ENCODE peak calls at places on chromosomes 3 and 15, in eight cellular contexts. One of them, this sample, is unnamed.

GRCh38 chr3:129975332-129976090 is 991 bp downstream of the TRH start:
- DNase-seq in Daoy: no peak
- DNase-seq in omental fat pad: no peak
- DNase-seq in GDM1: no peak
- DNase-seq in activated CD4-positive, alpha-beta T cell treated with anti-CD3 and anti-CD28 coated beads, Interleukin-2, amount 50 U/mL, for 24 hours: no peak
- DNase-seq in kidney tubule cell: no peak
- DNase-seq in astrocyte: no peak
- DNase-seq in NCI-H510A treated with DMSO at 0.1 percent for 48 hours: no peak
- DNase-seq in this sample: no peak

GRCh38 chr15:66115568-66116206 is 137.9 kb downstream of the MEGF11 start:
- DNase-seq in Daoy: no peak
- DNase-seq in omental fat pad: no peak
- DNase-seq in GDM1: no peak
- DNase-seq in activated CD4-positive, alpha-beta T cell treated with anti-CD3 and anti-CD28 coated beads, Interleukin-2, amount 50 U/mL, for 24 hours: no peak
- DNase-seq in kidney tubule cell: no peak
- DNase-seq in astrocyte: no peak
- DNase-seq in NCI-H510A treated with DMSO at 0.1 percent for 48 hours: peak; percentile 49
- DNase-seq in this sample: no peak

GRCh38 chr3:36843065-36844051 is 79.0 kb upstream of the DCLK3 start:
- DNase-seq in Daoy: peak; percentile 26
- DNase-seq in omental fat pad: no peak
- DNase-seq in GDM1: no peak
- DNase-seq in activated CD4-positive, alpha-beta T cell treated with anti-CD3 and anti-CD28 coated beads, Interleukin-2, amount 50 U/mL, for 24 hours: peak; percentile 44
- DNase-seq in kidney tubule cell: peak; percentile 27
- DNase-seq in astrocyte: peak; percentile 9
- DNase-seq in NCI-H510A treated with DMSO at 0.1 percent for 48 hours: no peak
- DNase-seq in this sample: no peak

GRCh38 chr3:37144806-37145205 is 29.6 kb downstream of the LRRFIP2 start:
- DNase-seq in Daoy: no peak
- DNase-seq in omental fat pad: no peak
- DNase-seq in GDM1: no peak
- DNase-seq in activated CD4-positive, alpha-beta T cell treated with anti-CD3 and anti-CD28 coated beads, Interleukin-2, amount 50 U/mL, for 24 hours: no peak
- DNase-seq in kidney tubule cell: peak; percentile 15
- DNase-seq in astrocyte: no peak
- DNase-seq in NCI-H510A treated with DMSO at 0.1 percent for 48 hours: no peak
- DNase-seq in this sample: no peak

GRCh38 chr15:26899658-26900057 is 32.8 kb downstream of the GABRA5 start:
- DNase-seq in Daoy: no peak
- DNase-seq in omental fat pad: no peak
- DNase-seq in GDM1: no peak
- DNase-seq in activated CD4-positive, alpha-beta T cell treated with anti-CD3 and anti-CD28 coated beads, Interleukin-2, amount 50 U/mL, for 24 hours: no peak
- DNase-seq in kidney tubule cell: no peak
- DNase-seq in astrocyte: no peak
- DNase-seq in NCI-H510A treated with DMSO at 0.1 percent for 48 hours: no peak
- DNase-seq in this sample: no peak

GRCh38 chr15:50415752-50416404 is 8.3 kb upstream of the USP8 start:
- DNase-seq in Daoy: no peak
- DNase-seq in omental fat pad: no peak
- DNase-seq in GDM1: no peak
- DNase-seq in activated CD4-positive, alpha-beta T cell treated with anti-CD3 and anti-CD28 coated beads, Interleukin-2, amount 50 U/mL, for 24 hours: no peak
- DNase-seq in kidney tubule cell: no peak
- DNase-seq in astrocyte: peak; percentile 13
- DNase-seq in NCI-H510A treated with DMSO at 0.1 percent for 48 hours: no peak
- DNase-seq in this sample: peak; percentile 41

GRCh38 chr15:52098328-52098727 is 14.2 kb downstream of the BCL2L10 start:
- DNase-seq in Daoy: no peak
- DNase-seq in omental fat pad: no peak
- DNase-seq in GDM1: no peak
- DNase-seq in activated CD4-positive, alpha-beta T cell treated with anti-CD3 and anti-CD28 coated beads, Interleukin-2, amount 50 U/mL, for 24 hours: no peak
- DNase-seq in kidney tubule cell: no peak
- DNase-seq in astrocyte: no peak
- DNase-seq in NCI-H510A treated with DMSO at 0.1 percent for 48 hours: no peak
- DNase-seq in this sample: no peak

GRCh38 chr15:66285462-66286280 is 7.7 kb upstream of the DIS3L start:
- DNase-seq in Daoy: no peak
- DNase-seq in omental fat pad: no peak
- DNase-seq in GDM1: no peak
- DNase-seq in activated CD4-positive, alpha-beta T cell treated with anti-CD3 and anti-CD28 coated beads, Interleukin-2, amount 50 U/mL, for 24 hours: no peak
- DNase-seq in kidney tubule cell: no peak
- DNase-seq in astrocyte: no peak
- DNase-seq in NCI-H510A treated with DMSO at 0.1 percent for 48 hours: no peak
- DNase-seq in this sample: no peak

GRCh38 chr3:98556164-98557130 is 24.7 kb downstream of the GPR15 start:
- DNase-seq in Daoy: peak; percentile 92
- DNase-seq in omental fat pad: no peak
- DNase-seq in GDM1: no peak
- DNase-seq in activated CD4-positive, alpha-beta T cell treated with anti-CD3 and anti-CD28 coated beads, Interleukin-2, amount 50 U/mL, for 24 hours: peak; percentile 79
- DNase-seq in kidney tubule cell: no peak
- DNase-seq in astrocyte: peak; percentile 61
- DNase-seq in NCI-H510A treated with DMSO at 0.1 percent for 48 hours: no peak
- DNase-seq in this sample: no peak

GRCh38 chr3:12944849-12945248 is 103.5 kb upstream of the RPL32 start:
- DNase-seq in Daoy: no peak
- DNase-seq in omental fat pad: no peak
- DNase-seq in GDM1: no peak
- DNase-seq in activated CD4-positive, alpha-beta T cell treated with anti-CD3 and anti-CD28 coated beads, Interleukin-2, amount 50 U/mL, for 24 hours: no peak
- DNase-seq in kidney tubule cell: no peak
- DNase-seq in astrocyte: no peak
- DNase-seq in NCI-H510A treated with DMSO at 0.1 percent for 48 hours: no peak
- DNase-seq in this sample: no peak

GRCh38 chr3:114850913-114851312 is 296.2 kb downstream of the ZBTB20 start:
- DNase-seq in Daoy: no peak
- DNase-seq in omental fat pad: no peak
- DNase-seq in GDM1: no peak
- DNase-seq in activated CD4-positive, alpha-beta T cell treated with anti-CD3 and anti-CD28 coated beads, Interleukin-2, amount 50 U/mL, for 24 hours: no peak
- DNase-seq in kidney tubule cell: peak; percentile 59
- DNase-seq in astrocyte: no peak
- DNase-seq in NCI-H510A treated with DMSO at 0.1 percent for 48 hours: no peak
- DNase-seq in this sample: peak; percentile 16

GRCh38 chr3:134476306-134476705 is 9.5 kb downstream of the ANAPC13 start:
- DNase-seq in Daoy: peak; percentile 39
- DNase-seq in omental fat pad: no peak
- DNase-seq in GDM1: no peak
- DNase-seq in activated CD4-positive, alpha-beta T cell treated with anti-CD3 and anti-CD28 coated beads, Interleukin-2, amount 50 U/mL, for 24 hours: no peak
- DNase-seq in kidney tubule cell: peak; percentile 67
- DNase-seq in astrocyte: peak; percentile 79
- DNase-seq in NCI-H510A treated with DMSO at 0.1 percent for 48 hours: no peak
- DNase-seq in this sample: peak; percentile 61

GRCh38 chr15:87632364-87632763 is 624.2 kb downstream of the NTRK3 start:
- DNase-seq in Daoy: no peak
- DNase-seq in omental fat pad: no peak
- DNase-seq in GDM1: no peak
- DNase-seq in activated CD4-positive, alpha-beta T cell treated with anti-CD3 and anti-CD28 coated beads, Interleukin-2, amount 50 U/mL, for 24 hours: no peak
- DNase-seq in kidney tubule cell: no peak
- DNase-seq in astrocyte: no peak
- DNase-seq in NCI-H510A treated with DMSO at 0.1 percent for 48 hours: no peak
- DNase-seq in this sample: no peak

GRCh38 chr3:98525494-98525893 is 2.8 kb upstream of the CLDND1 start:
- DNase-seq in Daoy: no peak
- DNase-seq in omental fat pad: no peak
- DNase-seq in GDM1: no peak
- DNase-seq in activated CD4-positive, alpha-beta T cell treated with anti-CD3 and anti-CD28 coated beads, Interleukin-2, amount 50 U/mL, for 24 hours: no peak
- DNase-seq in kidney tubule cell: no peak
- DNase-seq in astrocyte: no peak
- DNase-seq in NCI-H510A treated with DMSO at 0.1 percent for 48 hours: no peak
- DNase-seq in this sample: no peak

GRCh38 chr3:124322966-124323365 is 331.0 kb upstream of the ROPN1 start:
- DNase-seq in Daoy: no peak
- DNase-seq in omental fat pad: no peak
- DNase-seq in GDM1: no peak
- DNase-seq in activated CD4-positive, alpha-beta T cell treated with anti-CD3 and anti-CD28 coated beads, Interleukin-2, amount 50 U/mL, for 24 hours: no peak
- DNase-seq in kidney tubule cell: no peak
- DNase-seq in astrocyte: peak; percentile 49
- DNase-seq in NCI-H510A treated with DMSO at 0.1 percent for 48 hours: no peak
- DNase-seq in this sample: no peak

GRCh38 chr3:196604548-196604947 is 34.9 kb upstream of the NRROS start:
- DNase-seq in Daoy: no peak
- DNase-seq in omental fat pad: no peak
- DNase-seq in GDM1: no peak
- DNase-seq in activated CD4-positive, alpha-beta T cell treated with anti-CD3 and anti-CD28 coated beads, Interleukin-2, amount 50 U/mL, for 24 hours: peak; percentile 15
- DNase-seq in kidney tubule cell: no peak
- DNase-seq in astrocyte: no peak
- DNase-seq in NCI-H510A treated with DMSO at 0.1 percent for 48 hours: peak; percentile 43
- DNase-seq in this sample: no peak

GRCh38 chr3:119148493-119149180 is 2.7 kb downstream of the TEX55 start:
- DNase-seq in Daoy: peak; percentile 22
- DNase-seq in omental fat pad: no peak
- DNase-seq in GDM1: no peak
- DNase-seq in activated CD4-positive, alpha-beta T cell treated with anti-CD3 and anti-CD28 coated beads, Interleukin-2, amount 50 U/mL, for 24 hours: no peak
- DNase-seq in kidney tubule cell: peak; percentile 61
- DNase-seq in astrocyte: peak; percentile 34
- DNase-seq in NCI-H510A treated with DMSO at 0.1 percent for 48 hours: no peak
- DNase-seq in this sample: no peak

GRCh38 chr15:100336061-100336460 is 5.7 kb downstream of the ADAMTS17 start:
- DNase-seq in Daoy: no peak
- DNase-seq in omental fat pad: no peak
- DNase-seq in GDM1: no peak
- DNase-seq in activated CD4-positive, alpha-beta T cell treated with anti-CD3 and anti-CD28 coated beads, Interleukin-2, amount 50 U/mL, for 24 hours: no peak
- DNase-seq in kidney tubule cell: no peak
- DNase-seq in astrocyte: no peak
- DNase-seq in NCI-H510A treated with DMSO at 0.1 percent for 48 hours: no peak
- DNase-seq in this sample: no peak

GRCh38 chr15:101827257-101827656 is 15.3 kb downstream of the OR4F15 start:
- DNase-seq in Daoy: no peak
- DNase-seq in omental fat pad: no peak
- DNase-seq in GDM1: no peak
- DNase-seq in activated CD4-positive, alpha-beta T cell treated with anti-CD3 and anti-CD28 coated beads, Interleukin-2, amount 50 U/mL, for 24 hours: no peak
- DNase-seq in kidney tubule cell: peak; percentile 6
- DNase-seq in astrocyte: peak; percentile 49
- DNase-seq in NCI-H510A treated with DMSO at 0.1 percent for 48 hours: no peak
- DNase-seq in this sample: no peak

GRCh38 chr3:63458405-63458804 is 180.3 kb downstream of the SYNPR start:
- DNase-seq in Daoy: no peak
- DNase-seq in omental fat pad: no peak
- DNase-seq in GDM1: no peak
- DNase-seq in activated CD4-positive, alpha-beta T cell treated with anti-CD3 and anti-CD28 coated beads, Interleukin-2, amount 50 U/mL, for 24 hours: no peak
- DNase-seq in kidney tubule cell: no peak
- DNase-seq in astrocyte: no peak
- DNase-seq in NCI-H510A treated with DMSO at 0.1 percent for 48 hours: no peak
- DNase-seq in this sample: no peak

GRCh38 chr3:38354588-38355344 is 8.2 kb downstream of the XYLB start:
- DNase-seq in Daoy: peak; percentile 65
- DNase-seq in omental fat pad: no peak
- DNase-seq in GDM1: peak; percentile 3
- DNase-seq in activated CD4-positive, alpha-beta T cell treated with anti-CD3 and anti-CD28 coated beads, Interleukin-2, amount 50 U/mL, for 24 hours: no peak
- DNase-seq in kidney tubule cell: peak; percentile 30
- DNase-seq in astrocyte: peak; percentile 43
- DNase-seq in NCI-H510A treated with DMSO at 0.1 percent for 48 hours: no peak
- DNase-seq in this sample: no peak

GRCh38 chr15:95929232-95929846 is 401.2 kb upstream of the NR2F2 start:
- DNase-seq in Daoy: peak; percentile 42
- DNase-seq in omental fat pad: no peak
- DNase-seq in GDM1: peak; percentile 56
- DNase-seq in activated CD4-positive, alpha-beta T cell treated with anti-CD3 and anti-CD28 coated beads, Interleukin-2, amount 50 U/mL, for 24 hours: no peak
- DNase-seq in kidney tubule cell: peak; percentile 10
- DNase-seq in astrocyte: peak; percentile 52
- DNase-seq in NCI-H510A treated with DMSO at 0.1 percent for 48 hours: no peak
- DNase-seq in this sample: no peak

GRCh38 chr3:181726351-181727121 is 14.8 kb downstream of the SOX2 start:
- DNase-seq in Daoy: peak; percentile 70
- DNase-seq in omental fat pad: no peak
- DNase-seq in GDM1: no peak
- DNase-seq in activated CD4-positive, alpha-beta T cell treated with anti-CD3 and anti-CD28 coated beads, Interleukin-2, amount 50 U/mL, for 24 hours: no peak
- DNase-seq in kidney tubule cell: no peak
- DNase-seq in astrocyte: peak; percentile 29
- DNase-seq in NCI-H510A treated with DMSO at 0.1 percent for 48 hours: no peak
- DNase-seq in this sample: no peak

GRCh38 chr15:91278956-91279355 is 178.9 kb downstream of the SV2B start:
- DNase-seq in Daoy: peak; percentile 37
- DNase-seq in omental fat pad: no peak
- DNase-seq in GDM1: no peak
- DNase-seq in activated CD4-positive, alpha-beta T cell treated with anti-CD3 and anti-CD28 coated beads, Interleukin-2, amount 50 U/mL, for 24 hours: no peak
- DNase-seq in kidney tubule cell: no peak
- DNase-seq in astrocyte: no peak
- DNase-seq in NCI-H510A treated with DMSO at 0.1 percent for 48 hours: no peak
- DNase-seq in this sample: no peak

GRCh38 chr3:31695280-31696008 is 162.7 kb downstream of the STT3B start:
- DNase-seq in Daoy: no peak
- DNase-seq in omental fat pad: no peak
- DNase-seq in GDM1: no peak
- DNase-seq in activated CD4-positive, alpha-beta T cell treated with anti-CD3 and anti-CD28 coated beads, Interleukin-2, amount 50 U/mL, for 24 hours: no peak
- DNase-seq in kidney tubule cell: no peak
- DNase-seq in astrocyte: no peak
- DNase-seq in NCI-H510A treated with DMSO at 0.1 percent for 48 hours: no peak
- DNase-seq in this sample: no peak

GRCh38 chr15:43249236-43249635 is 17.5 kb downstream of the TGM5 start:
- DNase-seq in Daoy: no peak
- DNase-seq in omental fat pad: no peak
- DNase-seq in GDM1: no peak
- DNase-seq in activated CD4-positive, alpha-beta T cell treated with anti-CD3 and anti-CD28 coated beads, Interleukin-2, amount 50 U/mL, for 24 hours: no peak
- DNase-seq in kidney tubule cell: no peak
- DNase-seq in astrocyte: peak; percentile 50
- DNase-seq in NCI-H510A treated with DMSO at 0.1 percent for 48 hours: no peak
- DNase-seq in this sample: no peak

GRCh38 chr15:57500256-57500655 is 91.4 kb upstream of the MYZAP start:
- DNase-seq in Daoy: no peak
- DNase-seq in omental fat pad: no peak
- DNase-seq in GDM1: no peak
- DNase-seq in activated CD4-positive, alpha-beta T cell treated with anti-CD3 and anti-CD28 coated beads, Interleukin-2, amount 50 U/mL, for 24 hours: no peak
- DNase-seq in kidney tubule cell: peak; percentile 31
- DNase-seq in astrocyte: no peak
- DNase-seq in NCI-H510A treated with DMSO at 0.1 percent for 48 hours: no peak
- DNase-seq in this sample: no peak

GRCh38 chr15:95682129-95682528 is 648.4 kb upstream of the NR2F2 start:
- DNase-seq in Daoy: no peak
- DNase-seq in omental fat pad: no peak
- DNase-seq in GDM1: no peak
- DNase-seq in activated CD4-positive, alpha-beta T cell treated with anti-CD3 and anti-CD28 coated beads, Interleukin-2, amount 50 U/mL, for 24 hours: no peak
- DNase-seq in kidney tubule cell: no peak
- DNase-seq in astrocyte: no peak
- DNase-seq in NCI-H510A treated with DMSO at 0.1 percent for 48 hours: no peak
- DNase-seq in this sample: no peak

GRCh38 chr15:99101501-99101900 is 3.4 kb upstream of the SYNM start:
- DNase-seq in Daoy: no peak
- DNase-seq in omental fat pad: no peak
- DNase-seq in GDM1: no peak
- DNase-seq in activated CD4-positive, alpha-beta T cell treated with anti-CD3 and anti-CD28 coated beads, Interleukin-2, amount 50 U/mL, for 24 hours: no peak
- DNase-seq in kidney tubule cell: no peak
- DNase-seq in astrocyte: no peak
- DNase-seq in NCI-H510A treated with DMSO at 0.1 percent for 48 hours: no peak
- DNase-seq in this sample: no peak

GRCh38 chr3:182414586-182414985 is 378.7 kb upstream of the ATP11B start:
- DNase-seq in Daoy: no peak
- DNase-seq in omental fat pad: no peak
- DNase-seq in GDM1: no peak
- DNase-seq in activated CD4-positive, alpha-beta T cell treated with anti-CD3 and anti-CD28 coated beads, Interleukin-2, amount 50 U/mL, for 24 hours: no peak
- DNase-seq in kidney tubule cell: no peak
- DNase-seq in astrocyte: no peak
- DNase-seq in NCI-H510A treated with DMSO at 0.1 percent for 48 hours: no peak
- DNase-seq in this sample: no peak

GRCh38 chr15:61383421-61383820 is 154.3 kb upstream of the RORA start:
- DNase-seq in Daoy: peak; percentile 51
- DNase-seq in omental fat pad: no peak
- DNase-seq in GDM1: no peak
- DNase-seq in activated CD4-positive, alpha-beta T cell treated with anti-CD3 and anti-CD28 coated beads, Interleukin-2, amount 50 U/mL, for 24 hours: no peak
- DNase-seq in kidney tubule cell: peak; percentile 73
- DNase-seq in astrocyte: peak; percentile 8
- DNase-seq in NCI-H510A treated with DMSO at 0.1 percent for 48 hours: no peak
- DNase-seq in this sample: no peak

GRCh38 chr3:51500632-51501131 is 867 bp upstream of the DCAF1 start:
- DNase-seq in Daoy: no peak
- DNase-seq in omental fat pad: no peak
- DNase-seq in GDM1: no peak
- DNase-seq in activated CD4-positive, alpha-beta T cell treated with anti-CD3 and anti-CD28 coated beads, Interleukin-2, amount 50 U/mL, for 24 hours: no peak
- DNase-seq in kidney tubule cell: no peak
- DNase-seq in astrocyte: no peak
- DNase-seq in NCI-H510A treated with DMSO at 0.1 percent for 48 hours: no peak
- DNase-seq in this sample: no peak

GRCh38 chr3:48425281-48425812 is 4.5 kb downstream of the PLXNB1 start:
- DNase-seq in Daoy: no peak
- DNase-seq in omental fat pad: no peak
- DNase-seq in GDM1: no peak
- DNase-seq in activated CD4-positive, alpha-beta T cell treated with anti-CD3 and anti-CD28 coated beads, Interleukin-2, amount 50 U/mL, for 24 hours: no peak
- DNase-seq in kidney tubule cell: peak; percentile 34
- DNase-seq in astrocyte: no peak
- DNase-seq in NCI-H510A treated with DMSO at 0.1 percent for 48 hours: no peak
- DNase-seq in this sample: no peak

GRCh38 chr15:84586641-84587160 is 14.1 kb upstream of the ZSCAN2 start:
- DNase-seq in Daoy: no peak
- DNase-seq in omental fat pad: no peak
- DNase-seq in GDM1: no peak
- DNase-seq in activated CD4-positive, alpha-beta T cell treated with anti-CD3 and anti-CD28 coated beads, Interleukin-2, amount 50 U/mL, for 24 hours: no peak
- DNase-seq in kidney tubule cell: no peak
- DNase-seq in astrocyte: peak; percentile 12
- DNase-seq in NCI-H510A treated with DMSO at 0.1 percent for 48 hours: no peak
- DNase-seq in this sample: no peak